ENCODE peak calls at places on chromosomes 6 and 20, in six cellular contexts. I is HL-60, X is HCT116, G is GM12878, C is endothelial cell of umbilical vein, T is Panc1. Q is an unnamed sample.

GRCh38 chr20:14677455-14677854 is 340.0 kb upstream of the FLRT3 start:
- DNase-seq in I (no peak), X (no peak), G (no peak), C (no peak), T (no peak), Q (no peak)

GRCh38 chr6:113558966-113559365 is 298.2 kb upstream of the MARCKS start:
- DNase-seq in I (no peak), X (no peak), G (no peak), C (peak; percentile 62), T (no peak), Q (no peak)

GRCh38 chr6:108862479-108863191 is 14.4 kb downstream of the ARMC2 start:
- DNase-seq in I (peak; percentile 61), X (no peak), G (no peak), C (no peak), T (no peak), Q (no peak)

GRCh38 chr6:159169193-159169555 is at the start of gene FNDC1:
- DNase-seq in I (no peak), X (no peak), G (no peak), C (no peak), T (no peak), Q (no peak)

GRCh38 chr6:148441454-148441911 is 98.8 kb downstream of the SASH1 start:
- DNase-seq in I (no peak), X (peak; percentile 66), G (no peak), C (peak; percentile 92), T (peak; percentile 33), Q (no peak)

GRCh38 chr6:28982476-28983266 is 22.4 kb downstream of the ZNF311 start:
- DNase-seq in I (peak; percentile 70), X (no peak), G (peak; percentile 11), C (no peak), T (no peak), Q (no peak)

GRCh38 chr20:46552460-46553420 is 2.3 kb upstream of the OCSTAMP start:
- DNase-seq in I (peak; percentile 50), X (no peak), G (peak; percentile 85), C (no peak), T (no peak), Q (no peak)

GRCh38 chr6:105212587-105212986 is 32.8 kb upstream of the POPDC3 start:
- DNase-seq in I (no peak), X (no peak), G (peak; percentile 16), C (no peak), T (no peak), Q (no peak)

GRCh38 chr20:34604980-34605788 is 46.7 kb downstream of the MAP1LC3A start:
- DNase-seq in I (no peak), X (no peak), G (no peak), C (peak; percentile 54), T (no peak), Q (no peak)

GRCh38 chr6:67759001-67759400 is 876.1 kb upstream of the ADGRB3 start:
- DNase-seq in I (no peak), X (no peak), G (no peak), C (no peak), T (no peak), Q (no peak)

GRCh38 chr6:16388488-16388887 is 150.1 kb downstream of the GMPR start:
- DNase-seq in I (no peak), X (no peak), G (no peak), C (no peak), T (no peak), Q (no peak)

GRCh38 chr6:31597006-31597405 is 4.2 kb upstream of the NCR3 start:
- DNase-seq in I (peak; percentile 67), X (peak; percentile 38), G (no peak), C (peak; percentile 67), T (no peak), Q (no peak)

GRCh38 chr20:54029176-54029575 is 41.2 kb downstream of the BCAS1 start:
- DNase-seq in I (no peak), X (no peak), G (no peak), C (no peak), T (no peak), Q (peak; percentile 76)

GRCh38 chr6:73145690-73146089 is 79.6 kb downstream of the KHDC1L start:
- DNase-seq in I (no peak), X (no peak), G (no peak), C (no peak), T (no peak), Q (no peak)

GRCh38 chr20:47320990-47321805 is 35.3 kb downstream of the ZMYND8 start:
- DNase-seq in I (peak; percentile 80), X (no peak), G (no peak), C (no peak), T (no peak), Q (no peak)

GRCh38 chr20:44111712-44112335 is 75.2 kb downstream of the JPH2 start:
- DNase-seq in I (no peak), X (no peak), G (no peak), C (no peak), T (no peak), Q (no peak)

GRCh38 chr6:93713974-93714373 is 294.6 kb upstream of the EPHA7 start:
- DNase-seq in I (no peak), X (no peak), G (no peak), C (no peak), T (no peak), Q (no peak)

GRCh38 chr6:163021054-163021453 is 293.3 kb downstream of the PACRG start:
- DNase-seq in I (no peak), X (no peak), G (no peak), C (no peak), T (no peak), Q (no peak)

GRCh38 chr6:28336284-28337024 is 506 bp upstream of the ZSCAN31 start:
- DNase-seq in I (peak; percentile 92), X (no peak), G (peak; percentile 53), C (no peak), T (no peak), Q (no peak)

GRCh38 chr6:166165558-166166313 is 1.9 kb downstream of the TBXT start:
- DNase-seq in I (no peak), X (no peak), G (no peak), C (no peak), T (no peak), Q (no peak)

GRCh38 chr6:150599199-150600002 is at the start of gene PLEKHG1:
- DNase-seq in I (peak; percentile 57), X (peak; percentile 12), G (no peak), C (peak; percentile 58), T (no peak), Q (peak; percentile 83)

GRCh38 chr20:2164966-2165365 is 63.3 kb downstream of the STK35 start:
- DNase-seq in I (no peak), X (no peak), G (no peak), C (no peak), T (no peak), Q (no peak)

GRCh38 chr6:130525378-130525777 is 159.6 kb downstream of the TMEM200A start:
- DNase-seq in I (no peak), X (no peak), G (no peak), C (no peak), T (no peak), Q (no peak)

GRCh38 chr6:118542184-118542952 is 5.7 kb upstream of the PLN start:
- DNase-seq in I (no peak), X (no peak), G (no peak), C (no peak), T (no peak), Q (no peak)

GRCh38 chr6:26156105-26156849 is 69.0 kb downstream of the HFE start:
- DNase-seq in I (peak; percentile 89), X (peak; percentile 73), G (peak; percentile 90), C (peak; percentile 94), T (peak; percentile 87), Q (peak; percentile 95)

GRCh38 chr6:107192739-107193296 is 77.5 kb upstream of the BEND3 start:
- DNase-seq in I (no peak), X (no peak), G (no peak), C (no peak), T (no peak), Q (no peak)

GRCh38 chr20:34042286-34042685 is 48.6 kb downstream of the RALY start:
- DNase-seq in I (no peak), X (no peak), G (no peak), C (no peak), T (no peak), Q (no peak)

GRCh38 chr20:57482148-57482547 is 42.8 kb downstream of the CTCFL start:
- DNase-seq in I (no peak), X (no peak), G (no peak), C (no peak), T (no peak), Q (no peak)

GRCh38 chr20:57483287-57484050 is 41.5 kb downstream of the CTCFL start:
- DNase-seq in I (no peak), X (no peak), G (peak; percentile 94), C (no peak), T (no peak), Q (no peak)

GRCh38 chr20:57484772-57485171 is 40.2 kb downstream of the CTCFL start:
- DNase-seq in I (no peak), X (no peak), G (no peak), C (no peak), T (no peak), Q (peak; percentile 31)

GRCh38 chr20:57482796-57483195 is 42.1 kb downstream of the CTCFL start:
- DNase-seq in I (no peak), X (no peak), G (no peak), C (no peak), T (no peak), Q (peak; percentile 31)

GRCh38 chr20:57485770-57486169 is 39.2 kb downstream of the CTCFL start:
- DNase-seq in I (no peak), X (no peak), G (no peak), C (no peak), T (no peak), Q (no peak)
- H3K4me3 ChIP-seq in I (no peak overlapping the region), X (no peak overlapping the region), G (no peak overlapping the region), C (no peak overlapping the region), T (no peak overlapping the region), Q (no peak overlapping the region)

GRCh38 chr20:36574278-36575065 is 1.1 kb downstream of the TGIF2 start:
- DNase-seq in I (peak; percentile 48), X (no peak), G (no peak), C (peak; percentile 58), T (no peak), Q (no peak)
- TF ChIP-seq POLR2AphosphoS5 in I (peak; percentile 66), X (no peak), G (no peak), C (no peak), T (no peak), Q (no peak)

GRCh38 chr6:168158280-168158979 is 79.4 kb upstream of the FRMD1 start:
- DNase-seq in I (no peak), X (no peak), G (no peak), C (no peak), T (peak; percentile 17), Q (no peak)
- H3K4me3 ChIP-seq in I (no peak overlapping the region), X (no peak overlapping the region), G (no peak overlapping the region), C (no peak overlapping the region), T (peak overlapping the region; percentile 17), Q (peak overlapping the region; percentile 10)

GRCh38 chr20:57578476-57579165 is 17.7 kb downstream of the PCK1 start:
- DNase-seq in I (no peak), X (no peak), G (no peak), C (no peak), T (no peak), Q (no peak)

GRCh38 chr20:57579331-57579897 is 18.5 kb downstream of the PCK1 start:
- DNase-seq in I (no peak), X (no peak), G (no peak), C (no peak), T (no peak), Q (no peak)

GRCh38 chr20:57581202-57582028 is 20.5 kb downstream of the PCK1 start:
- DNase-seq in I (peak; percentile 69), X (no peak), G (no peak), C (no peak), T (no peak), Q (no peak)

GRCh38 chr20:57580478-57581201 is 19.7 kb downstream of the PCK1 start:
- DNase-seq in I (no peak), X (no peak), G (no peak), C (no peak), T (no peak), Q (no peak)

GRCh38 chr20:57579898-57580447 is 19.1 kb downstream of the PCK1 start:
- DNase-seq in I (no peak), X (no peak), G (no peak), C (peak; percentile 52), T (no peak), Q (no peak)
- TF ChIP-seq POLR2AphosphoS5 in I (no peak), X (no peak), G (no peak), C (no peak), T (no peak), Q (no peak)